ENCODE peak calls at places on chromosomes 4 and X, in four cellular contexts. M, I, B and N are unnamed samples.

GRCh38 chrX:101252634-101253033 is 33.0 kb downstream of the DRP2 start:
- DNase-seq in M (no peak), I (no peak), B (no peak), N (no peak)

GRCh38 chrX:11386001-11386523 is 92.8 kb downstream of the AMELX start:
- DNase-seq in M (no peak), I (peak; percentile 70), B (no peak), N (no peak)

GRCh38 chrX:102712216-102712966 is at the start of gene GPRASP2:
- DNase-seq in M (no peak), I (peak; percentile 4), B (peak; percentile 35), N (no peak)

GRCh38 chrX:12319012-12319519 is 180.8 kb downstream of the FRMPD4 start:
- DNase-seq in M (no peak), I (no peak), B (no peak), N (no peak)

GRCh38 chrX:119655125-119655524 is 37.8 kb downstream of the SEPTIN6 start:
- DNase-seq in M (peak; percentile 17), I (peak; percentile 89), B (no peak), N (no peak)

GRCh38 chrX:46325312-46325877 is 219.8 kb downstream of the ZNF674 start:
- DNase-seq in M (no peak), I (peak; percentile 88), B (peak; percentile 18), N (no peak)

GRCh38 chrX:1488745-1489144 is 36.0 kb upstream of the ASMTL start:
- DNase-seq in M (no peak), I (no peak), B (no peak), N (no peak)

GRCh38 chr4:7027913-7028312 is 15.3 kb upstream of the TADA2B start:
- DNase-seq in M (no peak), I (no peak), B (no peak), N (no peak)

GRCh38 chr4:158327525-158327924 is 117.2 kb downstream of the TMEM144 start:
- DNase-seq in M (no peak), I (no peak), B (no peak), N (no peak)

GRCh38 chr4:21819086-21819485 is 129.5 kb downstream of the KCNIP4 start:
- DNase-seq in M (no peak), I (peak; percentile 4), B (no peak), N (peak; percentile 30)

GRCh38 chrX:7334253-7334935 is 186.4 kb upstream of the PUDP start:
- DNase-seq in M (peak; percentile 41), I (peak; percentile 85), B (no peak), N (no peak)

GRCh38 chrX:118872102-118872566 is 48.5 kb downstream of the ZCCHC12 start:
- DNase-seq in M (no peak), I (no peak), B (peak; percentile 23), N (no peak)

GRCh38 chr4:54482529-54482961 is 175.2 kb upstream of the KIT start:
- DNase-seq in M (no peak), I (peak; percentile 33), B (no peak), N (no peak)

GRCh38 chr4:3683077-3683743 is 83.0 kb upstream of the ADRA2C start:
- DNase-seq in M (no peak), I (no peak), B (no peak), N (no peak)

GRCh38 chrX:44178271-44178670 is 165.2 kb downstream of the EFHC2 start:
- DNase-seq in M (no peak), I (no peak), B (no peak), N (no peak)

GRCh38 chr4:88211473-88212252 is 53.2 kb upstream of the ABCG2 start:
- DNase-seq in M (peak; percentile 15), I (peak; percentile 13), B (no peak), N (no peak)

GRCh38 chr4:182837831-182838230 is 79.4 kb downstream of the DCTD start:
- DNase-seq in M (no peak), I (no peak), B (no peak), N (no peak)

GRCh38 chrX:17860179-17860780 is 818 bp downstream of the RAI2 start:
- DNase-seq in M (no peak), I (no peak), B (no peak), N (no peak)

GRCh38 chr4:104549736-104550135 is 55.0 kb upstream of the CXXC4 start:
- DNase-seq in M (no peak), I (no peak), B (no peak), N (no peak)

GRCh38 chr4:13917010-13917409 is 289.5 kb upstream of the BOD1L1 start:
- DNase-seq in M (no peak), I (peak; percentile 58), B (no peak), N (no peak)

GRCh38 chrX:123084797-123085196 is 99.3 kb upstream of the GRIA3 start:
- DNase-seq in M (no peak), I (peak; percentile 88), B (no peak), N (no peak)

GRCh38 chr4:25953740-25954139 is 39.7 kb downstream of the SMIM20 start:
- DNase-seq in M (no peak), I (peak; percentile 54), B (no peak), N (no peak)

GRCh38 chr4:139279723-139280620 is at the start of gene MGARP:
- DNase-seq in M (no peak), I (peak; percentile 27), B (no peak), N (no peak)

GRCh38 chr4:139278956-139279722 is 886 bp downstream of the MGARP start:
- DNase-seq in M (no peak), I (peak; percentile 13), B (no peak), N (no peak)

GRCh38 chr4:139278450-139278849 is 1.6 kb downstream of the MGARP start:
- DNase-seq in M (no peak), I (no peak), B (no peak), N (no peak)

GRCh38 chr4:139282375-139283075 is 2.5 kb upstream of the MGARP start:
- DNase-seq in M (no peak), I (peak; percentile 82), B (no peak), N (no peak)

GRCh38 chr4:139281212-139281611 is 1.2 kb upstream of the MGARP start:
- DNase-seq in M (no peak), I (no peak), B (no peak), N (no peak)
- TF ChIP-seq CTCF in M (peak; percentile 6), I (peak; percentile 15), B (no peak), N (no peak)

DNA sequence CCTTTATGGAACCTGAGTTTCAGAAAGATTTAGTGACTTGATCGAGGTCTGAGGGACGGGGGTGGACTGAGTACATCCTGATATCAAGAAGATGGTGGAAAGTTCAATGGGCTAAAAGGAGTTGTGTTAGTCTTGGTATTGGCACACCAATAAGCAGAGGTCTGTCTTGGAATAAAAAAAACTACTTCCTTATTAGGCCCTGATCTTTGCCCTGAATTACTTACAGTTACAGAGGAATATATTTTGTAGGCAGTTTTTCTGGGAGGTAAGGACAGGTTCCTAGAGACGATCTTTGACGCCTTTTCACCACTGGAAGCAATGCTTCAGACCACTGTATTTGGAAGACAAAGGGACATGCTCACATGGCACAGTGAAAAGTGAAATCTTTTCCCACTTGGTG is 673 bp upstream of the XK start:
- DNase-seq in M (no peak), I (no peak), B (no peak), N (no peak)
- H3K4me3 ChIP-seq in M (no peak overlapping the region), I (no peak overlapping the region), B (peak overlapping the region; percentile 51), N (no peak overlapping the region)

DNA sequence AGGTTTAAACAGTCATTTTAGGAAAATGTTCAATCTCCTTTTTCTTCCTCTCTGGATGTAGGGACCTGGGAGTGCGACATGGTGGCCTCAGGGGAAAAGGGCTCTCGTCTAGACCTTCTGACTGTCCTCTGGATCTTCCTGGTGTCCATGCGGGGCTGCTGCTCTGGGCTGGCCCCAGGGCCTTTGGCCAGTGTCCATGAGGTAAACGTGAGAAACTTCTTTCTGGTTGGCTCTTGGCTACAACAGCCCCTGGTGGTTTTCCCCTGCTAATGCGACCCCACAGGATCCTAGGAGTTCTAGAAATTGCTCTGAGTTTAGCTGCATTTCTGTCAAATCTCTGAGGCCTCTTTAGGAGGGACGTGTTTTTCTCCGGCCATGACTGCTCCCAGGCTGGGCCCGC is 85.7 kb downstream of the MFAP3L start:
- DNase-seq in M (no peak), I (no peak), B (no peak), N (no peak)
- TF ChIP-seq CTCF in M (no peak), I (peak; percentile 19), B (no peak), N (no peak)

DNA sequence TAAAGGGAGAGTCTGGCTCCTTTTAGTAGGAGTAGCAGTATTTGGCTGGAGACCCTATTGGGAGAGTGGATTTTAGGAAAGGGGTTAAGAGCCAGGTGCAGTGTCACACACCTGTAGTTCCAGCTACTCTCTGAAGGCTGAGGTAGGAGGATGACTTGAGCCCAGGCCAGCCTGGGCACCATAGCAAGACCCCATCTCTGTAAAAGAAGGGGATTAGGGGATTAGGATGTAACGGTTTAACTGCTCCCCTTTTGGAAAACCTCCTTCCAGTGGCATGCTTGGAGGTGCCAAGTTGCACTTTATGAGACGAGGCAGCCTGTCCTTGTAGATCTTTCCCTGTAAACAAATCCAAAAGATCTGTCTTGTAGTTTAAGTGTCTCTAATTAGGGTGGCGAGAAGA is 140.0 kb downstream of the KLHL8 start:
- DNase-seq in M (no peak), I (no peak), B (no peak), N (no peak)
- H3K4me3 ChIP-seq in M (no peak overlapping the region), I (no peak overlapping the region), B (no peak overlapping the region), N (no peak overlapping the region)